ENCODE peak calls at places on chromosomes 5 and 9, in four cellular contexts. One of them, this sample, is unnamed.
A peak's percentile ranks its signal among the peaks of the same experiment; 100 is the strongest.

GRCh38 chr9:108156270-108156998 is 666.9 kb upstream of the KLF4 start:
- DNase-seq in stomach: peak; percentile 48
- DNase-seq in suprapubic skin: no peak
- DNase-seq in upper lobe of left lung: no peak
- DNase-seq in this sample: no peak

GRCh38 chr9:130208600-130209347 is 36.6 kb downstream of the NCS1 start:
- DNase-seq in stomach: no peak
- DNase-seq in upper lobe of left lung: no peak
- DNase-seq in suprapubic skin: no peak
- DNase-seq in this sample: no peak

GRCh38 chr9:127458921-127459320 is 7.6 kb downstream of the LRSAM1 start:
- DNase-seq in suprapubic skin: no peak
- DNase-seq in upper lobe of left lung: no peak
- DNase-seq in stomach: peak; percentile 71
- DNase-seq in this sample: no peak

GRCh38 chr9:122944960-122945888 is 4.4 kb downstream of the RABGAP1 start:
- DNase-seq in suprapubic skin: no peak
- DNase-seq in stomach: no peak
- DNase-seq in upper lobe of left lung: no peak
- DNase-seq in this sample: no peak

GRCh38 chr5:135436856-135437795 is 10.0 kb downstream of the DCANP1 start:
- DNase-seq in stomach: no peak
- DNase-seq in suprapubic skin: no peak
- DNase-seq in upper lobe of left lung: no peak
- DNase-seq in this sample: peak; percentile 90

GRCh38 chr9:96515629-96516470 is 65.9 kb downstream of the HABP4 start:
- DNase-seq in upper lobe of left lung: no peak
- DNase-seq in stomach: no peak
- DNase-seq in suprapubic skin: no peak
- DNase-seq in this sample: no peak

GRCh38 chr9:69149321-69149807 is 24.7 kb upstream of the TJP2 start:
- DNase-seq in stomach: no peak
- DNase-seq in suprapubic skin: no peak
- DNase-seq in upper lobe of left lung: no peak
- DNase-seq in this sample: peak; percentile 80

GRCh38 chr5:146788918-146789317 is 89.6 kb downstream of the PPP2R2B start:
- DNase-seq in stomach: no peak
- DNase-seq in upper lobe of left lung: no peak
- DNase-seq in suprapubic skin: no peak
- DNase-seq in this sample: no peak

GRCh38 chr5:24916863-24917262 is 272.1 kb upstream of the CDH10 start:
- DNase-seq in stomach: no peak
- DNase-seq in upper lobe of left lung: no peak
- DNase-seq in suprapubic skin: no peak
- DNase-seq in this sample: no peak

GRCh38 chr5:72185717-72186388 is 78.6 kb downstream of the MAP1B start:
- DNase-seq in suprapubic skin: no peak
- DNase-seq in stomach: no peak
- DNase-seq in upper lobe of left lung: no peak
- DNase-seq in this sample: no peak

GRCh38 chr5:66828551-66829421 is 232.6 kb downstream of the MAST4 start:
- DNase-seq in suprapubic skin: peak; percentile 72
- DNase-seq in stomach: peak; percentile 64
- DNase-seq in upper lobe of left lung: no peak
- DNase-seq in this sample: no peak

GRCh38 chr9:95816716-95817115 is 58.8 kb upstream of the ERCC6L2 start:
- DNase-seq in upper lobe of left lung: no peak
- DNase-seq in suprapubic skin: no peak
- DNase-seq in stomach: no peak
- DNase-seq in this sample: no peak

GRCh38 chr5:160479926-160480325 is 58.3 kb downstream of the PTTG1 start:
- DNase-seq in suprapubic skin: no peak
- DNase-seq in upper lobe of left lung: no peak
- DNase-seq in stomach: no peak
- DNase-seq in this sample: no peak

GRCh38 chr5:14305045-14305444 is 161.9 kb downstream of the TRIO start:
- DNase-seq in upper lobe of left lung: no peak
- DNase-seq in stomach: no peak
- DNase-seq in suprapubic skin: no peak
- DNase-seq in this sample: no peak

GRCh38 chr9:130399768-130400167 is 45.0 kb upstream of the ASS1 start:
- DNase-seq in stomach: no peak
- DNase-seq in suprapubic skin: no peak
- DNase-seq in upper lobe of left lung: no peak
- DNase-seq in this sample: no peak

GRCh38 chr5:68270576-68270975 is 55.0 kb downstream of the PIK3R1 start:
- DNase-seq in suprapubic skin: no peak
- DNase-seq in stomach: no peak
- DNase-seq in upper lobe of left lung: no peak
- DNase-seq in this sample: no peak

GRCh38 chr5:135155616-135156214 is 121.7 kb upstream of the PITX1 start:
- DNase-seq in stomach: no peak
- DNase-seq in upper lobe of left lung: no peak
- DNase-seq in suprapubic skin: no peak
- DNase-seq in this sample: no peak

GRCh38 chr9:136050266-136050705 is 44.8 kb downstream of the NACC2 start:
- DNase-seq in suprapubic skin: no peak
- DNase-seq in stomach: no peak
- DNase-seq in upper lobe of left lung: peak; percentile 84
- DNase-seq in this sample: no peak

GRCh38 chr5:136655429-136655828 is 290.1 kb upstream of the TRPC7 start:
- DNase-seq in stomach: no peak
- DNase-seq in upper lobe of left lung: no peak
- DNase-seq in suprapubic skin: no peak
- DNase-seq in this sample: no peak

GRCh38 chr5:172745406-172745805 is 25.6 kb downstream of the DUSP1 start:
- DNase-seq in suprapubic skin: no peak
- DNase-seq in stomach: no peak
- DNase-seq in upper lobe of left lung: no peak
- DNase-seq in this sample: no peak

GRCh38 chr9:83544002-83544698 is 5.9 kb upstream of the FRMD3 start:
- DNase-seq in stomach: peak; percentile 29
- DNase-seq in suprapubic skin: no peak
- DNase-seq in upper lobe of left lung: no peak
- DNase-seq in this sample: no peak

GRCh38 chr5:96702503-96703383 is 40.6 kb downstream of the CAST start:
- DNase-seq in upper lobe of left lung: peak; percentile 98
- DNase-seq in suprapubic skin: peak; percentile 97
- DNase-seq in stomach: peak; percentile 91
- DNase-seq in this sample: peak; percentile 98

GRCh38 chr9:123647145-123647544 is 282.8 kb downstream of the DENND1A start:
- DNase-seq in stomach: peak; percentile 37
- DNase-seq in suprapubic skin: no peak
- DNase-seq in upper lobe of left lung: no peak
- DNase-seq in this sample: no peak

GRCh38 chr9:90073551-90073950 is 468.7 kb downstream of the GADD45G start:
- DNase-seq in upper lobe of left lung: no peak
- DNase-seq in stomach: no peak
- DNase-seq in suprapubic skin: no peak
- DNase-seq in this sample: no peak

GRCh38 chr5:17190242-17190778 is 27.1 kb upstream of the BASP1 start:
- DNase-seq in suprapubic skin: no peak
- DNase-seq in upper lobe of left lung: no peak
- DNase-seq in stomach: no peak
- DNase-seq in this sample: no peak

GRCh38 chr5:103703617-103704016 is 141.0 kb upstream of the NUDT12 start:
- DNase-seq in suprapubic skin: no peak
- DNase-seq in stomach: no peak
- DNase-seq in upper lobe of left lung: no peak
- DNase-seq in this sample: no peak

GRCh38 chr9:81559741-81560140 is 129.6 kb downstream of the TLE1 start:
- DNase-seq in suprapubic skin: no peak
- DNase-seq in stomach: no peak
- DNase-seq in upper lobe of left lung: no peak
- DNase-seq in this sample: no peak

GRCh38 chr5:464843-465590 is 22.0 kb downstream of the EXOC3 start:
- DNase-seq in upper lobe of left lung: peak; percentile 85
- DNase-seq in stomach: no peak
- DNase-seq in suprapubic skin: peak; percentile 64
- DNase-seq in this sample: no peak

GRCh38 chr9:136685216-136685615 is 2.0 kb downstream of the AGPAT2 start:
- DNase-seq in upper lobe of left lung: peak; percentile 57
- DNase-seq in stomach: no peak
- DNase-seq in suprapubic skin: no peak
- DNase-seq in this sample: no peak

DNA sequence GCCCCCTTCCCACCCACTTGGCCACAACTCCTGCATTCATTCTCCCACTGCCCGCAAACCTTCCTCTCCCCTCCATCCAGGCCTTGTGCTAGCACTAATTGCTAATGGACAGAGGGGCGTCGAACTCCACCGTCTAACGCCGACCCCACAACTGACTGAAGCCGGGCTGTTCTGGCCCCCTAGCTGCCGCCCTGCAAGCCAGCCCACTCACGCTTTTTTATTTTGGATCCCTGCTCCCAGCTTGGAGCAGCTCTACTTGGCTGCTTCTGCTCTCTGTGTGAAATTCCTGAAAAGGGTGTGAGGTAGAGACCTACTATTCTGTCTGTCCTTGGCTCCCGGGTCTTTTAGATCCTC is 704 bp upstream of the ASTN2 start:
- DNase-seq in suprapubic skin: no peak
- DNase-seq in upper lobe of left lung: peak; percentile 13
- DNase-seq in stomach: no peak
- DNase-seq in this sample: no peak
- H3K27me3 ChIP-seq in suprapubic skin: peaks cover 77% of the 10 kb centered on the region
- H3K27me3 ChIP-seq in upper lobe of left lung: no peaks in the 10 kb centered on the region
- H3K27me3 ChIP-seq in stomach: peaks cover 49% of the 10 kb centered on the region
- H3K27me3 ChIP-seq in this sample: no peaks in the 10 kb centered on the region

DNA sequence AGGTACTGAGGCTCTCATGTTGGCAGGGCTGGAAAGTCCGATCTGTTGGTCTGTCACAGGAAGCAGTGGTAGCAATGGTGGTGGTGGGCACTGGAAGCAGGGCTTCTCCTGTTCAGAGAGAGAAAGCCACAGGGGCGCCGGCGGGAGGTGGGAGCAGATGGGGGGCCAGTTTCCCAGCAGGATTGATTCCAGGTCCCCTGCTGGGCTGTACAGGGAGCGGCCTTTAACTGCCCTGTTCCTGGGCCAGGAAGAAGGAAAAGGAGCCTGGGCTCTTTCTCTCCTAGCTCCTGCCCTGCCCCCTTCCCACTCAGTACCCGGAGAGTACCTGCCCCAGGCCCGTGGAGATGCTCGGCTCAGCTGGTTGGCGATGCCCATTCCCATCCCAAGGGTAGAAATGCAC is 2.6 kb upstream of the DAB2IP start:
- DNase-seq in upper lobe of left lung: no peak
- DNase-seq in suprapubic skin: no peak
- DNase-seq in stomach: no peak
- DNase-seq in this sample: no peak
- TF ChIP-seq EP300 in upper lobe of left lung: no peak
- TF ChIP-seq EP300 in suprapubic skin: no peak
- TF ChIP-seq EP300 in stomach: no peak
- TF ChIP-seq EP300 in this sample: no peak

DNA sequence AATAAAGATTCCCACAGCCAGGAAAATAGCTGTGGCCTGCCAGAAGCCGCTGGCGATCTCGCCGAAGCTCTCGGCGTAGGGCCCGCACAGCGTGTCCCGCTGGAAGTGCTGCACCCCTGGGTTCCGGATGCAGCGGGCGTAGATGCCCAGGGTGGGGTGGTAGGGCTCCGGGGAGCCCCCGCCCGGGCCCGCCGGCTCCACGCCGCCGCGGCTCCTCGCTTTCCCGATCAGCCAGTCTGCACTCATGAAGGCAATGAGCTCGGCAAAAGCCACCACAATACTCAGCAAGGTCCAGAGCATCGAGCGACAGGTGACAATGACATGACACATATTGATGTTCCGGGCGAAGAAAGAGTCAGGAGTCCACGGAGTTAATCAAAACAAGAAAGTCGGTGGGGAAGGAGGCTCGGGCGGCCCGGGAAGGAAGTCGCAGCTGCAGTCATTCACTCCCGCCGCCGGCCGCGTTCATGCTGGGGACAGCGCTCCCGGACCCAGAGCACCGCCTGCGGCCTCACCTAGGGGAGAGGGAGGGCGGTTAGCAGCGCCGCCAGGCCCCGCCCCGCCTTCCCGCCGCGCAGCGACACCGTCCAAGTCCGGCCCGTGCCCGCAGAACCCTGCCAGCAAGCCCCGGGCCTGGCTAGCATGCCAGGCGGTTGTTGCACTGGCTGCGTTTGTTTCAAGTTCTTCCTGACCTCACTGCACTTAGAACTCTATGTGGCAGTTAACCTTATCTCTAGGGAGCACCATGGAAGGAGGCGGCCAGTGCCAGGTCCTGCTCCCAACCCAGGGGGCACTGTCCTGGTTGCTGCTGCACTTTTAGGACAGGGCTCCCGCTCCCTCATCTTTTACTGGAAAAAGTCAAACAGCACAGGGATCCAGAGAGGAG is 138.4 kb downstream of the LHFPL2 start:
- DNase-seq in upper lobe of left lung: peak; percentile 95
- DNase-seq in suprapubic skin: peak; percentile 75
- DNase-seq in stomach: peak; percentile 85
- DNase-seq in this sample: no peak
- TF ChIP-seq CTCF in upper lobe of left lung: no peak
- TF ChIP-seq CTCF in suprapubic skin: no peak
- TF ChIP-seq CTCF in stomach: no peak
- TF ChIP-seq CTCF in this sample: peak; percentile 14

GRCh38 chr5:44387391-44387790 is 1.8 kb downstream of the FGF10 start:
- DNase-seq in stomach: no peak
- DNase-seq in suprapubic skin: no peak
- DNase-seq in upper lobe of left lung: no peak
- DNase-seq in this sample: no peak
- H3K27me3 ChIP-seq in stomach: peaks cover 36% of the 10 kb centered on the region
- H3K27me3 ChIP-seq in suprapubic skin: peaks cover 34% of the 10 kb centered on the region
- H3K27me3 ChIP-seq in upper lobe of left lung: no peaks in the 10 kb centered on the region
- H3K27me3 ChIP-seq in this sample: peaks cover 17% of the 10 kb centered on the region

GRCh38 chr9:114394523-114395193 is 6.9 kb upstream of the AKNA start:
- DNase-seq in suprapubic skin: no peak
- DNase-seq in stomach: no peak
- DNase-seq in upper lobe of left lung: no peak
- DNase-seq in this sample: no peak
- TF ChIP-seq EP300 in suprapubic skin: no peak
- TF ChIP-seq EP300 in stomach: no peak
- TF ChIP-seq EP300 in upper lobe of left lung: no peak
- TF ChIP-seq EP300 in this sample: no peak

This sample was measured in esophagus muscularis mucosa.